ENCODE peak calls at places on chromosomes 11 and 22, in five cellular contexts. S is endothelial cell, H is PC-9, C is GM12865, A is nephron progenitor cell. V is an unnamed sample.

GRCh38 chr11:17700991-17701390 is 18.4 kb upstream of the MYOD1 start:
- DNase-seq in H (no peak), S (no peak), C (no peak), A (no peak), V (no peak)

GRCh38 chr22:50027639-50028537 is 15.3 kb upstream of the IL17REL start:
- DNase-seq in A (no peak), H (peak), C (no peak), S (no peak), V (no peak)

GRCh38 chr22:28034145-28034759 is 115.2 kb upstream of the PITPNB start:
- DNase-seq in S (no peak), C (no peak), A (no peak), H (no peak), V (no peak)

GRCh38 chr11:77038825-77039326 is 4.7 kb downstream of the B3GNT6 start:
- DNase-seq in C (peak), A (no peak), S (no peak), H (no peak), V (no peak)

GRCh38 chr22:39839917-39840510 is 53.5 kb downstream of the ENTHD1 start:
- DNase-seq in C (peak), A (no peak), H (no peak), S (no peak), V (no peak)

GRCh38 chr11:130037058-130037457 is 32.6 kb upstream of the APLP2 start:
- DNase-seq in C (no peak), H (no peak), A (no peak), S (no peak), V (no peak)

GRCh38 chr11:66789097-66789890 is 53.9 kb upstream of the RCE1 start:
- DNase-seq in C (no peak), H (peak), S (no peak), A (no peak), V (no peak)

GRCh38 chr11:112651345-112651744 is 309.9 kb upstream of the NCAM1 start:
- DNase-seq in H (no peak), A (no peak), C (no peak), S (no peak), V (no peak)

GRCh38 chr22:46000081-46001027 is 23.4 kb upstream of the WNT7B start:
- DNase-seq in C (no peak), H (no peak), A (no peak), S (no peak), V (no peak)

GRCh38 chr11:46889689-46890475 is 28.5 kb downstream of the LRP4 start:
- DNase-seq in C (peak), H (peak), S (peak), A (peak), V (peak)
- TF ChIP-seq CTCF in C (peak), H (peak), S (peak), A (peak), V (peak)

GRCh38 chr11:134271978-134272377 is 4.2 kb upstream of the GLB1L3 start:
- DNase-seq in S (no peak), H (no peak), C (no peak), A (no peak), V (no peak)

GRCh38 chr11:134267466-134267865 is 8.7 kb upstream of the GLB1L3 start:
- DNase-seq in H (no peak), A (no peak), C (no peak), S (no peak), V (no peak)

GRCh38 chr11:134267966-134268365 is 8.2 kb upstream of the GLB1L3 start:
- DNase-seq in C (no peak), A (no peak), S (no peak), H (no peak), V (no peak)

GRCh38 chr11:134272381-134273316 is 3.5 kb upstream of the GLB1L3 start:
- DNase-seq in H (no peak), A (no peak), C (no peak), S (no peak), V (no peak)

DNA sequence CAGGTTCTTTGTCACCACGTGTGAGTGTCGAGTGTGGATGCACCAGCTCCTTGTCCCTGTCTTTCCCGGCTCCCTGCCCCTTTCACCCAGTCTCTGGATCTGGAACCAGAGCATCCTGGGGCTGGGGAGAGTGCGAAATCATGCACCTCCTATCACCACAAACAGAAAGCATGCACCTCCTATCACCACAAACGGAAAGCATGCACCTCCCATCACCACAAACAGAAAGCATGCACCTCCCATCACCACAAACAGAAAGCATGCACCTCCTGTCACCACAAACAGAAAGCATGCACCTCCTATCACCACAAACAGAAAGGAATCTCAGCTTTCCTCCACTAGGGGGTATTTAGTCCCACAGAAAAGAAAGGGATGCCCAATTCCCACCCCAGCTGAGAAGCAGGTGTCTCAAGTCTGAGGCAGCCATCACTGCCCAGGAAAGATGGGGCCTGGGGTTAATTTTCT is 5.9 kb upstream of the GLB1L3 start:
- DNase-seq in S (no peak), C (peak), A (no peak), H (no peak), V (no peak)
- TF ChIP-seq CTCF in S (peak), C (peak), A (no peak), H (peak), V (peak)

DNA sequence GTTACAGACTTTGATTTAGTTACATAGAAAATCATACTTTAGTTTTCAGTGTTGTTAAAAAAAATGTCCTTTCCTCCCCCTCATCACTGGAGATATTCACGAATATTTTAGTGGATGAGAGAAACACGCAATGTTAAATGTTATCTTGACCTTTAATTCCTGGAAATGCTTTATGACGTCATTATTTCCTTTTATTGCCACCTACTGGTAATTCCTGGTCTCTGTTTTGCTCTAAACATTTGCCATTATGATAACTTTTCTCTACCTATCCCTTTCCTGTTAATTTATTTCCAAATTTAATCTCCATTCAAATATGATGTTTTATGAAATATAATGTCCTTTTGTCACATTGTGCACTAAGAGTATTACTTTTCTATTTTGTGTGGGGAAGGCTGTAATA is 770.6 kb downstream of the FAM181B start:
- DNase-seq in A (no peak), H (no peak), S (no peak), C (no peak), V (no peak)
- TF ChIP-seq CTCF in A (peak), H (peak), S (peak), C (peak), V (peak)

DNA sequence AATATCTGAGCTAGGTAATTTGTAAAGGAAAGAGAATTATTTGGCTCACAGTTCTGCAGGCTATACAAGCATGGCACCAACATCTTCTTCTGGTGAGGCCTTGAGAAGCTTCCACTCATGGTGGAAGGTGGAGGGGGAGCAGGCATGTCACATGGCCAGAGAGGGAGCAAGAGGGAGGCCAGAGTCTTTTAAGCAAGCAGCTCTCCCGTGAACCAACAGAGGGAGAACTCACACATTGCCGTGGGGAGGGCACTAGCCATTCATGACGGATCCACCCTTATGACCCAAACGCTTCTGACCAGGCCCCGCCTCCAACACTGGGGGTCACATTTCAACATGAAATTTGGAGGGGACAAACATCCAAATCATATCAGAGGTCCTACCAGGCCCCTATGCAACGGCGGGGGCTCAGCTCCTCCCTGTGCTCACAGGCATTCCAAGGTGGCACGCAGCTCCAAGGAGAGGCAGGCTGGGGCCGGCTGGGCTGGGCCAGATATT is 4.6 kb downstream of the C11orf96 start:
- DNase-seq in C (peak), S (no peak), A (peak), H (no peak), V (no peak)
- TF ChIP-seq CTCF in C (no peak), S (no peak), A (peak), H (no peak), V (peak)

GRCh38 chr11:15106201-15106965 is 8.3 kb upstream of the INSC start:
- DNase-seq in C (no peak), S (no peak), H (peak), A (no peak), V (no peak)

GRCh38 chr11:15104166-15104565 is 10.6 kb upstream of the INSC start:
- DNase-seq in S (no peak), A (no peak), C (no peak), H (no peak), V (no peak)

GRCh38 chr11:15097411-15097810 is 17.3 kb upstream of the INSC start:
- DNase-seq in C (no peak), A (no peak), H (no peak), S (no peak), V (no peak)

GRCh38 chr11:15095736-15096228 is 18.9 kb upstream of the INSC start:
- DNase-seq in A (no peak), C (no peak), H (no peak), S (no peak), V (no peak)

DNA sequence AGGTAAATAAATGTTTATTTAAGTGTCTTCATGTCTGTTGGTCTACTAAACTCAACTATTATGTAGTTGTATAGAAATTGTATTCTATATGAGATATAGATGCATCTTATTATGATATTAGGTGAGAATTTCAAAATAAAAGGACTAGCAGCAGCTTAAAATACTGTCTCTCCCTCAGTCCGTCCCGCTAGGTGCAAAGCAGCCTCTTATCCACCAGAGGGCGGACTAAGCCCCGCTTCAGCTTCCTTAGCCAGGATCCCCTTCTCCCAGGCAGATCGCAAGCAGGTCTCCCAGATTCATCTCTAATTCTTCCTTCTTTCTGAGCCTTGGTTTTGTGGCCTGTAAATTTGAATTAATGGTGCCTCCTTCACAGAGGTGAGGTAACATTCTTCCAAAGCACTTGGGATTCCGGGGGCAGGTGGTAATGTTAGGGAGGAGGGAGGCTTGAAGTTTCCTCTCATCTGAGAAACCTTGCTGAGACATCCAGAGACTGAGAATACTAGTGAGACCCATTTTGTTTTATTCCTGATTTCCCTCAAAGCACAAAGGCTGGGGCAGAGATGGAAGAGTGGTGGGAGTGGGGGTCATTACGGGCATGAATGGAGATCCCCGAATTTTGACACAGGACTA is 13.5 kb upstream of the INSC start:
- DNase-seq in H (no peak), A (peak), S (peak), C (peak), V (peak)
- TF ChIP-seq CTCF in H (peak), A (peak), S (peak), C (peak), V (peak)

GRCh38 chr11:11607772-11608171 is 14.0 kb downstream of the GALNT18 start:
- DNase-seq in S (no peak), A (no peak), C (no peak), H (no peak), V (no peak)
- TF ChIP-seq CTCF in S (no peak), A (no peak), C (no peak), H (no peak), V (no peak)

DNA sequence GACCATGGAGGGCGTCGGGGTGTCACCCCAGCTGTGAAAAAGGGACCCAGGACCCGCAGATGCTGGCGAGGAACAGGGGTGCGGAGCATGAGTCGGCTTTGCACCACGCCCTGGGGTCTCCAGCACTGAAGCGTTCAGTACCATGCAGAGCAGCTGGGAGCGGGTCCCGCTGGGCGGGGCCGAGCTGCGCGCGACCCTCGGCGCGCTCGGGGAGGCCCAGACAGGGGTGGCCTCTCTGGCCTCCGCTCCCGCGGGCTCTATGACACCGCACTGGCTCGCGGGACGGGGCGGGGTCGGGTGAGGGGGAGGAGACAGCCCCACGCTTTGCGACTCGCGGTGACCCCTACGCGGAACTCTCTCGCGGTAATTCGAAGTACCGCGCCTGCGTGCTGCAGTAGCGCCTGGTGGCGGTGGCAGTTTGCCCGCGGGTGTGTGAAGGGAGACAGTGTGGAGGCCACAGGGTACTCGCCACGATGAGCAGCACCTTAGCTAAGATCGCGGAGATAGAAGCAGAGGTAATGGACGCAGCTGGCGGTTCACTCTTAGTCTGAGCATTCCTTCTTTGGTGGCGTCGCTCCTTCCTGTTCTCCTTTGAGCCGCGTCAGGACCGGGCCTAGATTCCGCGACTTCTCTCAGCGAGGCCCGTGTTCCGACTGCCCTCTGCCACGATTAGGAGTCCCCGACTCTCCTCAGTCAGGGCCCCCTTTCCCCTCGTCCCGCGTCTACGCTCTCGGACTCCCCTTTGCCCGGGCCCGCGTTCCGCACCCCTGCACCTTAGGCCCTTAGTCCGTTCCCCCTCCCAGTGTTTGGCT is at the start of gene DRG1:
- DNase-seq in S (peak), A (peak), C (peak), H (peak), V (peak)
- TF ChIP-seq CTCF in S (no peak), A (no peak), C (no peak), H (no peak), V (no peak)

DNA sequence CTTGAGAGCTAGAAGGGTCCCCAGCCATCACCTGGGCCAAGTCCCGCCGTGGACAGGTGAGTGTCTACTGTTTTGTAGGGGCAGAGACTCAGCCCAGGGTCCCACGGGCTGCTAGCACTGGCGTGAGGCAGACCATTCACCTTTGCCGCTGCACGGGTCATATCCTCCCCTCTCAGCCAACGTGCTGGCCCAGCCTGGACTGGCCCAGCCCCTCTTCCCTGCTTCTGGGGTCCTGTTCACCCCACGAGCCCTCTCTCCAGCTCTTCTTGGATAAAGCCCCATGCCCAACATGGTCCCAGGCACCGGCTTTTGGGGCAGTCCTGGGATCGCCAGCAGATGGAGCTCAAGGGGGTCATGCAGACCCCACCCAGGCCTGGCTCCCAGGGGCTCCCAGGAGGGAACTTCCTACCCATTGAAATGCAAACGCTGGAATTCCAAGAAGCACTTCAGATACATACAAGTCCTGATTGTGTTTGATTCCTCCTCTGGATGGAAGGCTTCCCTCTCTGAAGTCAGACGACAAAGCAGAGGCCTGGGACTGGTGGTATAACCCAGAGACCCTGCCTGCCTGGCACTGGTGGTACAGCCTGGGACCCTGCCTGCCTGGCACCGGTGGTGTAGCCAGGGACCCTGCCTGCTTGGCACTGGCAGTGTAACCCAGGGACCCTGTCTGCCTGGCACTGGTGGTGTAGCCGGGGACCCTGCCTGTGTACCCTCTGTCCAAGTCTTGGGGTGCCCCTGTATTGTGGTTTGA is 8.9 kb upstream of the SEPTIN5 start:
- DNase-seq in A (no peak), C (no peak), H (no peak), S (no peak), V (no peak)
- TF ChIP-seq CTCF in A (peak), C (no peak), H (no peak), S (no peak), V (peak)